ENCODE peak calls at places on chromosome 13, in four cellular contexts. B is GM12878, E is K562, M is HepG2. D is an unnamed sample.

GRCh38 chr13:40589285-40590109 is 76.9 kb downstream of the FOXO1 start:
- DNase-seq in M (peak), E (no peak), B (peak), D (no peak)

GRCh38 chr13:98014766-98015165 is 61.3 kb downstream of the IPO5 start:
- DNase-seq in M (no peak), B (no peak), E (no peak), D (no peak)

GRCh38 chr13:49635599-49636433 is 7.5 kb downstream of the ARL11 start:
- DNase-seq in E (no peak), B (peak), M (peak), D (no peak)

GRCh38 chr13:64884976-64885375 is 2345.2 kb downstream of the PCDH9 start:
- DNase-seq in M (no peak), E (no peak), B (no peak), D (no peak)

GRCh38 chr13:71758823-71759222 is 108.2 kb downstream of the DACH1 start:
- DNase-seq in B (no peak), M (no peak), E (no peak), D (no peak)

GRCh38 chr13:30038884-30039283 is 188.5 kb upstream of the UBL3 start:
- DNase-seq in B (no peak), M (no peak), E (no peak), D (no peak)

GRCh38 chr13:58024103-58024502 is 392.6 kb downstream of the PCDH17 start:
- DNase-seq in E (no peak), M (no peak), B (no peak), D (no peak)

GRCh38 chr13:24644051-24644450 is 36.2 kb upstream of the ATP12A start:
- DNase-seq in B (no peak), M (no peak), E (no peak), D (no peak)

GRCh38 chr13:40789275-40790231 is at the start of gene SLC25A15:
- DNase-seq in E (peak), M (peak), B (no peak), D (peak)

GRCh38 chr13:51066091-51066831 is 44.8 kb downstream of the C13orf42 start:
- DNase-seq in M (no peak), B (no peak), E (no peak), D (no peak)

GRCh38 chr13:94558721-94559120 is 37.2 kb downstream of the TGDS start:
- DNase-seq in E (no peak), M (no peak), B (no peak), D (no peak)

GRCh38 chr13:110194456-110194855 is 112.5 kb downstream of the COL4A1 start:
- DNase-seq in E (no peak), B (no peak), M (no peak), D (no peak)

GRCh38 chr13:110197471-110197870 is 109.5 kb downstream of the COL4A1 start:
- DNase-seq in B (no peak), M (no peak), E (no peak), D (no peak)

GRCh38 chr13:110195547-110196485 is 111.1 kb downstream of the COL4A1 start:
- DNase-seq in E (no peak), B (no peak), M (no peak), D (no peak)

GRCh38 chr13:110197041-110197440 is 109.9 kb downstream of the COL4A1 start:
- DNase-seq in M (peak), E (no peak), B (no peak), D (no peak)

DNA sequence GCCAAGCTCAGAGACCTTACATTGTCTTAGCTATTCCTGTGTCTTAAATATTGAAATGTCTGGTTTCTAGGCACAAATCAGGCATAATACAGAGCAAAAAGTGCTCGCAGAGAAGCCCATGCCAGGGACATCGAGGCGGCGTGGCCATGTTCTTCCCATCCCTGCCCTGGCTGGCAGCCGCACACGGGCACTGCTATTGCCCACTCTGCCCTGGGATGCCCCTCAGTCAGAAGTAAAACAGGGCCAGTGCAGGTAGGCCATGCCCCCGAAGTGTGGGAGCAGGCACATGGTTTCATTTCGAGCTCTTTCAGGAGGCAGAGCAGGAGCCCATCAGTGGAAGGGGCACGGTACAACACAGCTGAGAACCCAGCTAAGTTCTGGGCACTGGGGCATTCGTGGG is 113.5 kb downstream of the COL4A1 start:
- DNase-seq in B (no peak), M (no peak), E (no peak), D (no peak)
- TF ChIP-seq CREM in B (no peak), M (no peak), E (no peak), D (no peak)

DNA sequence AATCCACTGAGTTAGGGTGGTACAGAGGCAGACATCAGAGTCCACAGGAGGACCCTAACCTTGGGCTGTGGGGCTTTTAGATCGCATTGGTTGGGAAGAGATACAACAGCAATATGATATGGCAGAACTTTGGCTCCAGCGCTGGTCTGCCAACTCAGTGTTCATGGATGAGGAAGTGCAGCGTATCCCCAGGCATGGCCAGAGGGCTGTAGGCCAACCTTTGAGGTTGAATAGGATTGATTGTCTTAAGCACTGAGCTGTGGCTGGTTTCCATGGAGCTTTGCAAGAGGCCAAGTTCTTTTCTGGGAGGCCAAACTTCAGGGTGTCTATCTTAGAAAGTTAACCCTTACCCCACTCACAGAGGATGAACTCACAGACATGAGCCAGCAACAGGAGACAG is 144.1 kb upstream of the TMTC4 start:
- DNase-seq in B (no peak), E (no peak), M (no peak), D (no peak)
- TF ChIP-seq CREM in B (no peak), E (no peak), M (no peak), D (no peak)

GRCh38 chr13:92734068-92734467 is 492.5 kb upstream of the GPC6 start:
- DNase-seq in M (no peak), E (no peak), B (no peak), D (no peak)
- TF ChIP-seq CREM in M (no peak), E (no peak), B (no peak), D (no peak)

DNA sequence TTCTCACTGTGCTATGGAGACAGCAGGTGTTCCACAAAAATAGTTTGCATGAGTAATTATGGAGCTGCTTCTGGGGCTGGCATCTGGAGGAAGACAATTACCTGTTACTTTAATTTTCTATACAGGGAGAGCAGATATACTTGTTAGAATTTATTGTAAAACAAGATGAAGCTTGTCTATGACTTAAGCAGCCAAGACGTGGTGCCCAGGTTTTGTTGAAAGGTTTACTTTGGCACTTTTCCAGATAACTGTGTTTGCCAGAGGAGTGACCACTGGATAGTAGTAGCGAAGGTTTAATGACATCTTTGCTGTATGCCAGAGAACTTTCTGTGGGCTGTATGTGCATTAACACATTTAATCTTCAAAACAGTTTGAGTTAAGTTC is 134.4 kb upstream of the KL start:
- DNase-seq in B (no peak), M (no peak), E (no peak), D (no peak)
- TF ChIP-seq CREM in B (no peak), M (no peak), E (no peak), D (no peak)

GRCh38 chr13:110560606-110561334 is 752 bp downstream of the RAB20 start:
- DNase-seq in M (peak), B (no peak), E (peak), D (no peak)
- TF ChIP-seq CREM in M (no peak), B (no peak), E (peak), D (no peak)

GRCh38 chr13:23322353-23323336 is 110.9 kb downstream of the SACS start:
- DNase-seq in M (no peak), B (no peak), E (no peak), D (no peak)

GRCh38 chr13:23321534-23322241 is 111.8 kb downstream of the SACS start:
- DNase-seq in M (peak), E (peak), B (peak), D (no peak)

GRCh38 chr13:23323946-23324709 is 109.4 kb downstream of the SACS start:
- DNase-seq in M (no peak), E (no peak), B (no peak), D (no peak)

GRCh38 chr13:23320926-23321533 is 112.5 kb downstream of the SACS start:
- DNase-seq in M (no peak), B (no peak), E (no peak), D (no peak)

DNA sequence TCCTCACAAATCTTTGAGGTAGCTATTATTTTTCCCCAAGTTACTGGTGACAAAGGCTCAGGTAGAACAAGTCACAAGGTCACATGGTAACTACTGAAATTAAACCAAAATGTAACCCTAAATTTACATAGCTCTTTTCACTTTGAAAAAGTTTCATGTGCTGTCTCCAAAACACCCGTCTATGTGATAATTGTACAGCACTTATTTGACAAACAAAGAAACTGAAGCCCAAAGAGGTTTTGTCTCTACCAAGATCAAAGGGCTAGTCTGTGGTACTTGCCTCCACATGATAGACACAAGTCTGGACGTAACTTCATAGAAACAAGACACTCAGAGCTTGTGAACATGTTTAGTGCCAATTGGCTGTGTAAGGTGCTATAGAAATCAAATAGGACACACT is 108.3 kb downstream of the SACS start:
- DNase-seq in B (peak), M (peak), E (no peak), D (no peak)
- TF ChIP-seq CREM in B (no peak), M (no peak), E (no peak), D (no peak)

DNA sequence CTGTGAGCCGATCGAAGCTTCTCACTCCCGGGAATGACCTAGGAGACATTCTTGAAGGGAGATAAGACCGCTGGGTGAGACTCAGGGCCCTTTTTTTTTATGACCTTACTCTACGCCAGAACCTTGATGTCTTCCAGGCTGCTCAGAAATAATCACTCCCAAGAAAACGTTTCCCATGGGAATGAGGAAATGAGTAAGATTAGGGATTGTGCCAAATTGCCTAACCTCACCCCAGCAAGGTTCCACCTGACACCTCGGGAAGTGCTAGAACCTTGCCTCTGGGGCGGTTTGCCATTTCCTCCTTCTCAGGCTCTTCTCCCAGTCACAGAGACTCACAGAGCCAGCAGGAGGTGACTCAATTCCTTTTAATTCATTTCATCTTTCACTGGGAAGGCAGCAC is 2.3 kb downstream of the SLC46A3 start:
- DNase-seq in B (no peak), E (peak), M (no peak), D (no peak)
- TF ChIP-seq CREM in B (no peak), E (no peak), M (no peak), D (no peak)

DNA sequence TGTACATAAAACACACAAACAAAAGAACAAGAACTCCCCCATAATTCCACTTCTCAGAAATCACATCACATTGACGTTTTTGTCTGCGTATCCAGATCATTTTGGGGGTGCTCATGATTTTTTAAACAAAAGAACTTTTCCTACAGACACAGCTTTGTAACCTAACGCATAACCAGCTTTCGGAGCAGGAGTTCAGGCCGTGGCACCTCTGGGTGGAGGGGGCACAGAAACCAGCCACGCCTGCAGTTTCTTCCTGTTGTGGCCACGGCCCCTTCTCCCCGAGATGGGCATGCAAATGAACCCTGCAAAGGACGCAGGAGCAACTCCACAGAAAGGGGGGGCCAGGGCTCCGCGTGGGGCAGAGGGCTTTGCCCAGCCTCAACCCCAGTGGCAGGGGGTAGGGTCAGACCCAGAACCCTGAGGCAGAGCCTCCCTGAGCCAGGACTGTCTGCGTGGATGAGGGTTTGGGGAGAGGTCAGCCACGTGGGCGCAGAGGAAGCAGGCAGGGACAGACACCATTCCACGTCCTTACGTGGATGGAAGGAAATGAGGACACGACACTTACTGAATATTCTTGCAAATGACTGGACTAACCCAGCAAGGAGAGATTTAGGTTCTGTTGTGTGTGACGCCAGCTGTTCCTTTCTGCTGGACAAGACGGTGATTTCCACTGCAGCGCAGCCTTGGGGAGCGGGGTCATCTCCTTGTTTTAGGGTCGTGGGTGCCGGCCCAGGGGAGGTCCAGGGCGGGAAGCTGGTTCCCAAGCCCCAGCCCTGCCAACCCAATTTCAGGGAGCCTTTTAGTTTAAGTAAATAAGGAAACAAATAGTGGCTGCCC is 64.3 kb downstream of the RASA3 start:
- DNase-seq in E (no peak), M (no peak), B (no peak), D (peak)
- TF ChIP-seq CREM in E (no peak), M (no peak), B (no peak), D (no peak)